ENCODE peak calls at places on chromosomes 12 and 14, in six cellular contexts. I, J, O, R, S and Q are unnamed samples.

GRCh38 chr12:110223777-110224378 is 57.2 kb upstream of the ATP2A2 start:
- DNase-seq in I (no peak), J (no peak), O (no peak), R (no peak), S (peak; percentile 10), Q (no peak)

GRCh38 chr12:115507951-115508722 is 769.4 kb downstream of the MED13L start:
- DNase-seq in I (no peak), J (no peak), O (no peak), R (no peak), S (no peak), Q (no peak)

GRCh38 chr12:132710062-132710421 is 600 bp upstream of the PGAM5 start:
- DNase-seq in I (no peak), J (no peak), O (no peak), R (no peak), S (no peak), Q (no peak)

GRCh38 chr12:104478396-104479140 is 21.8 kb downstream of the CHST11 start:
- DNase-seq in I (no peak), J (peak; percentile 53), O (no peak), R (peak; percentile 53), S (no peak), Q (no peak)

GRCh38 chr14:64659366-64659765 is 44.9 kb upstream of the PLEKHG3 start:
- DNase-seq in I (no peak), J (no peak), O (no peak), R (no peak), S (no peak), Q (no peak)

GRCh38 chr14:104363891-104364760 is 215.4 kb upstream of the C14orf180 start:
- DNase-seq in I (no peak), J (no peak), O (no peak), R (peak; percentile 31), S (no peak), Q (no peak)

GRCh38 chr14:99190696-99191662 is 81.0 kb downstream of the BCL11B start:
- DNase-seq in I (no peak), J (no peak), O (no peak), R (peak; percentile 57), S (no peak), Q (no peak)

GRCh38 chr12:32548691-32549412 is 130.2 kb upstream of the DNM1L start:
- DNase-seq in I (no peak), J (no peak), O (no peak), R (no peak), S (no peak), Q (no peak)

GRCh38 chr12:7588703-7589329 is 76.9 kb downstream of the APOBEC1 start:
- DNase-seq in I (no peak), J (peak; percentile 6), O (peak; percentile 20), R (no peak), S (peak; percentile 29), Q (peak; percentile 11)

GRCh38 chr12:10067942-10068341 is 30.8 kb downstream of the CLEC1A start:
- DNase-seq in I (no peak), J (peak; percentile 27), O (no peak), R (no peak), S (no peak), Q (peak; percentile 95)

GRCh38 chr14:95527392-95528002 is 7.4 kb upstream of the GLRX5 start:
- DNase-seq in I (no peak), J (peak; percentile 29), O (no peak), R (no peak), S (peak; percentile 47), Q (no peak)

GRCh38 chr12:132397152-132397933 is 68.0 kb upstream of the GALNT9 start:
- DNase-seq in I (no peak), J (no peak), O (no peak), R (peak; percentile 7), S (no peak), Q (no peak)

GRCh38 chr12:56413392-56413791 is 35.8 kb downstream of the TIMELESS start:
- DNase-seq in I (no peak), J (no peak), O (no peak), R (no peak), S (no peak), Q (no peak)

GRCh38 chr12:92396647-92397258 is 251.1 kb upstream of the BTG1 start:
- DNase-seq in I (no peak), J (no peak), O (no peak), R (no peak), S (no peak), Q (no peak)

GRCh38 chr14:75442642-75443041 is 14.8 kb downstream of the JDP2 start:
- DNase-seq in I (no peak), J (no peak), O (no peak), R (no peak), S (no peak), Q (no peak)